ENCODE peak calls at places on chromosomes 13 and 19, in six cellular contexts. D is EH; K is activated T-helper 1 cell treated with anti-CD3 and anti-CD28 coated beads, Interleukin-2, amount 50 U/mL, for 16 hours; X is posterior vena cava; Q is psoas muscle; A is stimulated activated CD8-positive, alpha-beta memory T cell treated with anti-CD3 and anti-CD28 coated beads, Interleukin-2, amount 100 ng/mL, for 48 hours. Y is an unnamed sample.

GRCh38 chr19:48190288-48191284 is 20.1 kb downstream of the ZSWIM9 start:
- DNase-seq in D (peak; percentile 9), K (peak; percentile 52), X (no peak), Q (no peak), A (peak; percentile 30), Y (peak; percentile 93)

GRCh38 chr19:38557205-38557799 is 60.5 kb downstream of the MAP4K1 start:
- DNase-seq in D (no peak), K (no peak), X (peak; percentile 42), Q (no peak), A (no peak), Y (peak; percentile 55)

GRCh38 chr19:17192751-17193150 is 22.4 kb upstream of the USE1 start:
- DNase-seq in D (no peak), K (no peak), X (no peak), Q (no peak), A (no peak), Y (peak; percentile 50)

GRCh38 chr19:41341669-41342490 is 11.8 kb downstream of the TGFB1 start:
- DNase-seq in D (no peak), K (no peak), X (no peak), Q (no peak), A (no peak), Y (no peak)

GRCh38 chr19:39160523-39160861 is 34.9 kb downstream of the PAK4 start:
- DNase-seq in D (peak; percentile 50), K (no peak), X (peak; percentile 91), Q (peak; percentile 46), A (no peak), Y (peak; percentile 99)

GRCh38 chr19:19067276-19068072 is 3.7 kb downstream of the SLC25A42 start:
- DNase-seq in D (no peak), K (no peak), X (no peak), Q (peak; percentile 49), A (no peak), Y (peak; percentile 62)

GRCh38 chr19:50759886-50760285 is 10.4 kb upstream of the GPR32 start:
- DNase-seq in D (peak; percentile 42), K (no peak), X (no peak), Q (no peak), A (no peak), Y (peak; percentile 90)

GRCh38 chr19:40219721-40220276 is 1.6 kb upstream of the TTC9B start:
- DNase-seq in D (peak; percentile 77), K (no peak), X (no peak), Q (no peak), A (no peak), Y (peak; percentile 98)

GRCh38 chr13:90107658-90108057 is 1239.8 kb upstream of the MIR17HG start:
- DNase-seq in D (no peak), K (no peak), X (no peak), Q (no peak), A (no peak), Y (no peak)

GRCh38 chr13:27171244-27171829 is at the start of gene USP12:
- DNase-seq in D (no peak), K (peak; percentile 34), X (no peak), Q (no peak), A (peak; percentile 6), Y (peak; percentile 91)

GRCh38 chr19:3137139-3137538 is 1.3 kb downstream of the GNA15 start:
- DNase-seq in D (no peak), K (no peak), X (no peak), Q (no peak), A (no peak), Y (peak; percentile 73)

GRCh38 chr13:45364876-45365557 is 24.0 kb upstream of the TPT1 start:
- DNase-seq in D (no peak), K (no peak), X (no peak), Q (no peak), A (no peak), Y (no peak)

GRCh38 chr13:21075303-21076264 is 14.2 kb upstream of the LATS2 start:
- DNase-seq in D (no peak), K (no peak), X (peak; percentile 86), Q (peak; percentile 46), A (no peak), Y (peak; percentile 80)

GRCh38 chr13:47033216-47033615 is 136.4 kb upstream of the HTR2A start:
- DNase-seq in D (peak; percentile 68), K (no peak), X (no peak), Q (no peak), A (no peak), Y (no peak)

Y was measured in osteoblast.